ENCODE peak calls at places on chromosome 6, in four cellular contexts. Q is fibroblast of mammary gland; N is nephron progenitor cell; X is CD4-positive, alpha-beta T cell. I is an unnamed sample.

GRCh38 chr6:57013501-57013900 is 33.0 kb upstream of the KIAA1586 start:
- DNase-seq in X (no peak), N (no peak), Q (peak; percentile 90), I (no peak)

GRCh38 chr6:100948381-100949133 is 67.4 kb upstream of the ASCC3 start:
- DNase-seq in X (no peak), N (no peak), Q (peak; percentile 7), I (no peak)

GRCh38 chr6:67345946-67346345 is 1289.1 kb upstream of the ADGRB3 start:
- DNase-seq in X (no peak), Q (peak; percentile 0), N (no peak), I (no peak)

GRCh38 chr6:25022140-25022553 is 86.4 kb upstream of the RIPOR2 start:
- DNase-seq in Q (peak; percentile 36), X (no peak), N (no peak), I (no peak)

GRCh38 chr6:165403006-165403405 is 93.6 kb upstream of the C6orf118 start:
- DNase-seq in X (no peak), Q (no peak), N (no peak), I (no peak)

GRCh38 chr6:71967436-71967835 is 81.1 kb downstream of the RIMS1 start:
- DNase-seq in N (no peak), Q (peak; percentile 6), X (no peak), I (no peak)

GRCh38 chr6:53603381-53604121 is 58.6 kb upstream of the GCLC start:
- DNase-seq in Q (peak; percentile 66), X (no peak), N (no peak), I (no peak)

GRCh38 chr6:101114703-101115102 is 233.6 kb upstream of the ASCC3 start:
- DNase-seq in X (no peak), Q (peak; percentile 52), N (peak; percentile 25), I (no peak)

GRCh38 chr6:57265755-57266221 is 43.7 kb upstream of the RAB23 start:
- DNase-seq in X (no peak), N (no peak), Q (peak; percentile 82), I (no peak)

GRCh38 chr6:30494275-30494990 is 5.1 kb downstream of the HLA-E start:
- DNase-seq in Q (no peak), X (no peak), N (no peak), I (no peak)

GRCh38 chr6:107977283-107977682 is 19.3 kb upstream of the SEC63 start:
- DNase-seq in N (no peak), Q (peak; percentile 51), X (no peak), I (no peak)

DNA sequence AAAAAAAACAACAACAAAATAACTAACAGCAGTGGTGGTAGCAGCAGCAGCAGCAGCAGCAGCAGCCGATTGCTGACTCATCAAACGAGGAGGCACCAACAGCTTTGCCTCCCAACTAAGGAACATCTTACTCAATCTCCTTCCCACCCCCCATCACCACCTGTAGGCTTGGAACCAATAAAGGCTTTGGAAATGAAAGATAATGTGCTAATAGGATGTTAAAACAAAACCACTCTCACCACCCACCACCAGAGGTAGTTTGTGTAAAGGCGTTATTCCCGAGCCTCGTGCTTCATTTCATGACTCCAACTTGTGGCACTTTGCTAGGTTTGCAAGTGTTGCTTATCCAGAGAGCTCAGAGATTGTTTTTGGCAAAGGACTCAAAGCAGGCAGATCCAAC is 346.5 kb downstream of the CD83 start:
- DNase-seq in N (no peak), X (no peak), Q (peak; percentile 54), I (no peak)
- TF ChIP-seq CTCF in N (no peak), X (no peak), Q (peak; percentile 22), I (no peak)

GRCh38 chr6:31730631-31731086 is 1.6 kb upstream of the DDAH2 start:
- DNase-seq in N (no peak), X (no peak), Q (no peak), I (no peak)

GRCh38 chr6:31728767-31729514 is at the start of gene DDAH2:
- DNase-seq in Q (no peak), N (peak; percentile 18), X (no peak), I (no peak)

GRCh38 chr6:31729515-31729978 is 448 bp upstream of the DDAH2 start:
- DNase-seq in N (peak; percentile 90), X (peak; percentile 84), Q (peak; percentile 88), I (peak; percentile 92)

GRCh38 chr6:31732029-31732428 is 2.9 kb upstream of the DDAH2 start:
- DNase-seq in X (no peak), Q (no peak), N (no peak), I (no peak)

DNA sequence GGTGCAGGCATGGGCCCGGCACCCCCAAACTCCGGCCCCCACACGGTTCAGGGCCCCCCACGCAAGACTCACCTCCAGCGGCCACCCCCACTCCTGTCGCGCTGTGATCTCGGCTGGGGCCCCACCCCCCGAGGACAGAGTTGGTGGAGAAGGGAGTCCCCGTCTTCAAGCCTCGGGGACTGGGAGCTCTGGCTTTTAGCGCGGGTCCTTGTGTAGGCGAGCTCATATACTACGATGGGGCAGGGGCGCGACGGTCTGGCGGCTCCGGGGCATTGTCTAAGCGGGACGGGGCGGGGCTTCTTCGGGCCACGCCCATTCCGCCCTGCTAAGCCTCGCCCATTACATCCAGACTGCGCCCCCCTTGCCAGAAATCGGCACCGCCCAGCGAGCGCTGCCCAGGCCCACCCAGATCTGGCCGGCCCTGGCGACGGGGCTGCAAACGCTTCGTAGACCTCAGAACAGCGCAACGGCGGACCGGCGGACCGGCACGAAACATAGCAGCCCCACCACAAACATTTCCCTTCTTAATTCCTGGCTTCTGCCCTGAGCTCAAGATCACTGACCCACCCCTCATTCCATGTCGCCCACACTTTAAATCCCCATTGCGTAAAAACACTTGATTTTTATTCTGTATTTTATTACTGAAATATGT is 1.0 kb upstream of the DDAH2 start:
- DNase-seq in N (peak; percentile 96), Q (peak; percentile 84), X (peak; percentile 68), I (peak; percentile 83)
- TF ChIP-seq CTCF in N (no peak), Q (no peak), X (no peak), I (no peak)

GRCh38 chr6:169930799-169931198 is 179.4 kb downstream of the ERMARD start:
- DNase-seq in X (no peak), N (no peak), Q (no peak), I (no peak)
- TF ChIP-seq CTCF in X (no peak), N (no peak), Q (no peak), I (no peak)

GRCh38 chr6:170067257-170067656 is 223.6 kb downstream of the DLL1 start:
- DNase-seq in Q (peak; percentile 33), N (no peak), X (peak; percentile 15), I (peak; percentile 22)
- TF ChIP-seq CTCF in Q (no peak), N (no peak), X (no peak), I (no peak)

GRCh38 chr6:10961837-10962236 is 75.0 kb downstream of the SYCP2L start:
- DNase-seq in X (no peak), Q (no peak), N (no peak), I (no peak)
- TF ChIP-seq CTCF in X (no peak), Q (no peak), N (no peak), I (no peak)

DNA sequence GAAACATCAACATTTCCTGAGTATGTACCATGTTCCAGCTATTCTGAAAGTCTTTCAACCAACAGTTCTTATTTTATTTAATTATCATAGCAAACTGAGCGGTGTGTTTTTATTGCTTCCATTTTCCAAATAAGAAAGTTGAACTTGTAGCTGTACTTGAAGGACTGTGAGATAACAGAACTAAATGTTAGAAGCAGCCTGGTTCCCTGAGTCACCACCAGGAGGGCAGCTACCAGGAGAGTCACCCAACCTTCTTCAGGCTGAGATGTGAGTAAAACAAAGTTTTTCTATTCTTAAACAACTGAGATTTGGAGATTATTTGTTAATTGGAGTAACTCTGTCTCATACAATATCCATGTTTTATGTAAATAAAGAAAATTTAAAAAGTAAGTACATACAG is 403.4 kb downstream of the PKHD1 start:
- DNase-seq in N (no peak), Q (no peak), X (no peak), I (no peak)
- TF ChIP-seq CTCF in N (no peak), Q (no peak), X (no peak), I (no peak)

GRCh38 chr6:26156105-26156849 is 69.0 kb downstream of the HFE start:
- DNase-seq in N (peak; percentile 80), Q (peak; percentile 83), X (peak; percentile 88), I (peak; percentile 93)
- TF ChIP-seq CTCF in N (no peak), Q (no peak), X (no peak), I (no peak)